ENCODE peak calls at places on chromosomes 16 and 17, in five cellular contexts. Y is ovary, K is prostate gland, E is transverse colon, F is Peyer's patch. J is an unnamed sample. For H3K9me3, the result is how much of the 10 kb centered on the place peaks cover.

GRCh38 chr17:27631409-27631755 is 394 bp downstream of the LGALS9 start:
- DNase-seq in Y (no peak), E (no peak), K (no peak), F (no peak), J (no peak)

GRCh38 chr17:75846701-75847594 is 2.7 kb upstream of the UNC13D start:
- DNase-seq in E (no peak), K (no peak), Y (no peak), F (peak), J (no peak)

GRCh38 chr16:16161319-16161718 is 62.0 kb downstream of the ABCC6 start:
- DNase-seq in K (no peak), E (no peak), Y (no peak), F (no peak), J (no peak)

GRCh38 chr16:25750489-25750888 is 58.7 kb downstream of the HS3ST4 start:
- DNase-seq in F (no peak), K (no peak), E (no peak), Y (no peak), J (no peak)

GRCh38 chr16:67749436-67750078 is 30.4 kb upstream of the GFOD2 start:
- DNase-seq in Y (no peak), F (no peak), E (no peak), K (no peak), J (no peak)

GRCh38 chr17:52181842-52182241 is 23.3 kb upstream of the CA10 start:
- DNase-seq in E (no peak), K (no peak), Y (no peak), F (no peak), J (no peak)

GRCh38 chr17:44971776-44972483 is 3.8 kb upstream of the C1QL1 start:
- DNase-seq in F (no peak), E (no peak), K (no peak), Y (no peak), J (no peak)

GRCh38 chr17:8365143-8365542 is 11.4 kb downstream of the KRABD2 start:
- DNase-seq in Y (no peak), E (no peak), K (no peak), F (no peak), J (no peak)

GRCh38 chr17:78341559-78342437 is 18.1 kb downstream of the SOCS3 start:
- DNase-seq in K (peak), E (peak), Y (peak), F (peak), J (peak)

GRCh38 chr16:84042879-84043485 is 387 bp upstream of the SLC38A8 start:
- DNase-seq in Y (no peak), E (no peak), F (peak), K (no peak), J (no peak)

GRCh38 chr16:68760671-68761275 is 23.7 kb downstream of the CDH1 start:
- DNase-seq in F (no peak), E (peak), K (no peak), Y (no peak), J (no peak)

GRCh38 chr17:2947588-2947950 is 115.8 kb downstream of the OR1D5 start:
- DNase-seq in E (no peak), K (no peak), Y (peak), F (no peak), J (no peak)

GRCh38 chr17:44360826-44361225 is 2.8 kb downstream of the FAM171A2 start:
- DNase-seq in Y (peak), K (no peak), F (no peak), E (no peak), J (peak)

GRCh38 chr16:64250866-64251265 is 871.0 kb downstream of the CDH11 start:
- DNase-seq in Y (no peak), F (no peak), K (no peak), E (no peak), J (peak)

GRCh38 chr17:60971515-60972369 is 294.1 kb downstream of the BCAS3 start:
- DNase-seq in K (peak), F (no peak), E (peak), Y (no peak), J (peak)

GRCh38 chr16:50741225-50741807 is 570 bp upstream of the CYLD start:
- DNase-seq in Y (peak), K (no peak), F (no peak), E (peak), J (peak)

GRCh38 chr17:75271233-75271954 is 363 bp upstream of the MIF4GD start:
- DNase-seq in Y (peak), F (peak), E (peak), K (peak), J (peak)

GRCh38 chr16:4561565-4561964 is 5.4 kb downstream of the C16orf96 start:
- DNase-seq in Y (no peak), K (no peak), F (no peak), E (no peak), J (no peak)

GRCh38 chr16:86224126-86224525 is 286.2 kb upstream of the FOXF1 start:
- DNase-seq in K (no peak), F (no peak), Y (no peak), E (no peak), J (no peak)

GRCh38 chr17:82241183-82241925 is 12.5 kb downstream of the SLC16A3 start:
- DNase-seq in K (peak), Y (peak), F (peak), E (peak), J (peak)

GRCh38 chr17:82242977-82243647 is 14.3 kb downstream of the SLC16A3 start:
- DNase-seq in F (no peak), E (peak), K (peak), Y (peak), J (peak)

GRCh38 chr17:82241926-82242697 is 13.3 kb downstream of the SLC16A3 start:
- DNase-seq in K (no peak), F (no peak), E (peak), Y (peak), J (no peak)

GRCh38 chr17:82243648-82244412 is 15.0 kb downstream of the SLC16A3 start:
- DNase-seq in E (no peak), Y (no peak), K (no peak), F (no peak), J (no peak)

GRCh38 chr17:82242698-82242976 is 13.8 kb downstream of the SLC16A3 start:
- DNase-seq in Y (no peak), E (no peak), F (no peak), K (no peak), J (no peak)
- TF ChIP-seq POLR2A in Y (no peak), E (no peak), F (no peak), K (no peak), J (no peak)

GRCh38 chr17:49108318-49108717 is 24.3 kb upstream of the B4GALNT2 start:
- DNase-seq in Y (no peak), E (no peak), K (peak), F (no peak), J (no peak)

GRCh38 chr17:49104511-49105074 is 28.0 kb upstream of the B4GALNT2 start:
- DNase-seq in K (no peak), Y (no peak), F (no peak), E (no peak), J (no peak)

GRCh38 chr17:49106366-49107210 is 26.0 kb upstream of the B4GALNT2 start:
- DNase-seq in Y (no peak), F (no peak), K (no peak), E (no peak), J (peak)

GRCh38 chr17:49110504-49110903 is 22.1 kb upstream of the B4GALNT2 start:
- DNase-seq in K (no peak), F (no peak), E (no peak), Y (no peak), J (no peak)

GRCh38 chr17:49107211-49107557 is 25.4 kb upstream of the B4GALNT2 start:
- DNase-seq in F (no peak), Y (no peak), K (no peak), E (no peak), J (no peak)
- H3K9me3 ChIP-seq in F (under half), Y (under half), K (under half), E (under half), J (under half)

GRCh38 chr16:57722651-57723050 is 12.9 kb upstream of the KATNB1 start:
- DNase-seq in E (no peak), K (no peak), F (peak), Y (no peak), J (no peak)

GRCh38 chr16:57723170-57723569 is 12.4 kb upstream of the KATNB1 start:
- DNase-seq in Y (no peak), K (no peak), E (no peak), F (peak), J (no peak)

GRCh38 chr16:57721356-57721755 is 14.2 kb upstream of the KATNB1 start:
- DNase-seq in E (no peak), K (no peak), F (no peak), Y (no peak), J (no peak)

GRCh38 chr16:57721765-57722499 is 13.6 kb upstream of the KATNB1 start:
- DNase-seq in F (peak), Y (no peak), E (no peak), K (no peak), J (no peak)

DNA sequence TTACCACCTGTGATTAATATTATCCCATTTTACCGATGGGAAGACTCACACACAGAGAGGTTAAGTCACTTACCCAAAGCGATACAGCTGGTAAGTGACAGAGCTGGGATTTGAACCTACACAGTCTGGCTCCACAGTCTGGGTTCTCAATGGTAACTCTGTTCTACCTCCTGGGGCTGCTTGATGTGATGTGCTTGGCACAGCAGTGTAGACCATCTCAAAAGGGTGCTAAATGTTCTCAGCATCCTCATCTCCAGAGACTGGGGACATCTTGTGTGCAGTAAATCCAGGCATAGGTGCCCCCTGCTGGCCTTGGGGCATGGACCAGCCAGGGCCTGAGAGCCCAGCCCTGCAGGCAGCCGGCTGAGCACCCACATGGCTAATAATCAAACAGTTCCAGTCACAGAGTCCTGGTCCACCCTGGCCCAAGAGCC is 15.4 kb upstream of the KATNB1 start:
- DNase-seq in F (peak), K (peak), Y (no peak), E (peak), J (peak)
- TF ChIP-seq POLR2A in F (no peak), K (no peak), Y (no peak), E (no peak), J (no peak)

GRCh38 chr17:70108166-70108565 is 33.1 kb downstream of the KCNJ16 start:
- DNase-seq in F (no peak), K (no peak), E (no peak), Y (no peak), J (no peak)

GRCh38 chr17:70109497-70109896 is 34.5 kb downstream of the KCNJ16 start:
- DNase-seq in E (no peak), F (no peak), K (no peak), Y (no peak), J (no peak)

GRCh38 chr17:70106551-70106950 is 31.5 kb downstream of the KCNJ16 start:
- DNase-seq in E (no peak), F (no peak), K (no peak), Y (no peak), J (no peak)

GRCh38 chr17:70105641-70106040 is 30.6 kb downstream of the KCNJ16 start:
- DNase-seq in K (no peak), Y (no peak), F (no peak), E (no peak), J (no peak)

DNA sequence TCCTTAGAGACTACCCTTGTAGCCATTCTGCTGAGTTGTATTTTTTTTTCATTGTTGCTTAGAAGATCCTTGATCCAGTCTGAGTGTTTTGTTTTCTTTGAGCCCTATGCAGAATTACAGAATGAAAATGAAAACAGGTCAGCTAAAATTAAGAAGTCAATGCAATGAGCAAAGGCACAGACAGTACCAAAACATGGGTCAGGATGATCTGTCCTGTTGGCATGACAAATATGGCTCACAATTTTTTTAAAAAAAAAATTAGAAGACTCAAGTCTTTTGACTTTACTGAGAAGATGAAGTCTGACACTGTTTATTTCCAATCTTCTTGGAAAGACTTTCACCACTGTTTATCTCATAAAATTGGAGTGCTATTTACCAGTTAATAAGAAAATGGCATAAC is 32.4 kb downstream of the KCNJ16 start:
- DNase-seq in E (no peak), Y (no peak), K (no peak), F (no peak), J (no peak)
- H3K9me3 ChIP-seq in E (under half), Y (under half), K (under half), F (under half), J (under half)

J was measured in adrenal gland.